ENCODE peak calls at places on chromosomes 12 and 14, in five cellular contexts. T, U, P, F and O are unnamed samples.

GRCh38 chr12:95424271-95424994 is 49.5 kb upstream of the METAP2 start:
- DNase-seq in F (no peak), P (no peak), T (no peak), U (no peak), O (no peak)

GRCh38 chr12:107007421-107007820 is 20.5 kb upstream of the MTERF2 start:
- DNase-seq in T (no peak), P (no peak), U (no peak), F (no peak), O (no peak)

GRCh38 chr12:79370021-79370420 is 320.7 kb downstream of the PAWR start:
- DNase-seq in T (no peak), P (no peak), U (no peak), F (no peak), O (no peak)

GRCh38 chr12:13093850-13094225 is 9.6 kb downstream of the GSG1 start:
- DNase-seq in F (no peak), U (no peak), P (no peak), T (no peak), O (no peak)

GRCh38 chr12:93813972-93814821 is 137.0 kb downstream of the CRADD start:
- DNase-seq in P (no peak), F (peak), T (no peak), U (no peak), O (no peak)

GRCh38 chr12:52181757-52182156 is 10.1 kb downstream of the KRT80 start:
- DNase-seq in P (peak), F (no peak), T (no peak), U (no peak), O (no peak)

GRCh38 chr14:77098470-77099353 is 654 bp downstream of the CIPC start:
- DNase-seq in P (no peak), F (peak), T (no peak), U (peak), O (peak)

GRCh38 chr12:6547987-6548386 is 7.9 kb downstream of the IFFO1 start:
- DNase-seq in P (no peak), F (no peak), U (no peak), T (no peak), O (no peak)

GRCh38 chr12:82089369-82090121 is 268.6 kb downstream of the CCDC59 start:
- DNase-seq in U (no peak), F (no peak), P (no peak), T (no peak), O (no peak)

GRCh38 chr12:92340003-92340402 is 194.4 kb upstream of the BTG1 start:
- DNase-seq in U (no peak), T (no peak), P (no peak), F (no peak), O (no peak)

GRCh38 chr12:112393328-112393727 is 11.1 kb upstream of the HECTD4 start:
- DNase-seq in U (no peak), F (no peak), P (no peak), T (no peak), O (no peak)

GRCh38 chr12:124906606-124907261 is 7.7 kb downstream of the UBC start:
- DNase-seq in F (no peak), T (peak), P (peak), U (peak), O (peak)

GRCh38 chr12:84738481-84738972 is 174.1 kb downstream of the SLC6A15 start:
- DNase-seq in P (no peak), F (no peak), U (no peak), T (no peak), O (no peak)

GRCh38 chr14:22979748-22980392 is 2.5 kb downstream of the AJUBA start:
- DNase-seq in T (no peak), P (no peak), F (no peak), U (no peak), O (no peak)

GRCh38 chr12:57404966-57405640 is 25.7 kb downstream of the R3HDM2 start:
- DNase-seq in U (no peak), T (no peak), F (no peak), P (no peak), O (no peak)

GRCh38 chr12:69423037-69423905 is 46.9 kb upstream of the FRS2 start:
- DNase-seq in F (no peak), U (no peak), T (no peak), P (no peak), O (no peak)

GRCh38 chr12:20711846-20712245 is 16.7 kb downstream of the SLCO1C1 start:
- DNase-seq in F (no peak), P (no peak), T (no peak), U (no peak), O (no peak)

GRCh38 chr14:63909984-63910383 is 57.2 kb downstream of the SYNE2 start:
- DNase-seq in U (no peak), T (no peak), F (no peak), P (no peak), O (no peak)

GRCh38 chr14:75181426-75182062 is 5.1 kb upstream of the TMED10 start:
- DNase-seq in U (no peak), T (no peak), P (no peak), F (no peak), O (no peak)

GRCh38 chr14:66117600-66117999 is 368.6 kb upstream of the CCDC196 start:
- DNase-seq in P (no peak), F (no peak), T (no peak), U (no peak), O (no peak)

GRCh38 chr14:56581041-56581727 is 1.6 kb downstream of the TMEM260 start:
- DNase-seq in P (no peak), F (no peak), U (no peak), T (no peak), O (no peak)

GRCh38 chr12:93336344-93336743 is 41.4 kb upstream of the NUDT4 start:
- DNase-seq in T (no peak), U (no peak), F (no peak), P (no peak), O (no peak)

GRCh38 chr12:43316506-43316905 is 235.5 kb downstream of the ADAMTS20 start:
- DNase-seq in P (no peak), F (no peak), T (no peak), U (no peak), O (no peak)

GRCh38 chr12:108730337-108731104 is 797 bp downstream of the CORO1C start:
- DNase-seq in P (peak), F (peak), T (peak), U (peak), O (no peak)

GRCh38 chr14:50928002-50928635 is 16.2 kb downstream of the PYGL start:
- DNase-seq in U (no peak), T (no peak), P (no peak), F (no peak), O (no peak)

GRCh38 chr14:64387232-64387737 is 868 bp upstream of the MTHFD1 start:
- DNase-seq in F (no peak), U (no peak), T (no peak), P (peak), O (no peak)

GRCh38 chr12:96786808-96787207 is 120.2 kb upstream of the NEDD1 start:
- DNase-seq in P (no peak), T (no peak), U (no peak), F (no peak), O (no peak)